ENCODE peak calls at places on chromosome 16, in four cellular contexts. P is CD8-positive, alpha-beta memory T cell; X is cardiac muscle cell; R is A549. N is an unnamed sample.
A peak's percentile ranks its signal among the peaks of the same experiment; 100 is the strongest.

GRCh38 chr16:25298165-25298872 is 40.7 kb upstream of the ZKSCAN2 start:
- DNase-seq in R (no peak), X (no peak), P (no peak), N (no peak)

GRCh38 chr16:46573008-46573833 is 48.0 kb downstream of the SHCBP1 start:
- DNase-seq in X (peak; percentile 14), R (peak; percentile 12), P (no peak), N (peak; percentile 34)

GRCh38 chr16:19245326-19245925 is 40.1 kb upstream of the CLEC19A start:
- DNase-seq in R (no peak), P (no peak), X (no peak), N (no peak)

GRCh38 chr16:1543085-1543896 is 9.8 kb downstream of the TMEM204 start:
- DNase-seq in P (no peak), X (peak; percentile 87), R (peak; percentile 51), N (peak; percentile 61)

GRCh38 chr16:23833960-23834685 is 1.7 kb upstream of the PRKCB start:
- DNase-seq in R (no peak), X (no peak), P (no peak), N (no peak)

GRCh38 chr16:64478258-64478906 is 643.5 kb downstream of the CDH11 start:
- DNase-seq in R (no peak), X (peak; percentile 71), P (no peak), N (peak; percentile 85)

GRCh38 chr16:67458121-67458641 is 22.8 kb downstream of the ATP6V0D1 start:
- DNase-seq in P (no peak), X (peak; percentile 33), R (no peak), N (no peak)

GRCh38 chr16:80158766-80159165 is 382.0 kb upstream of the DYNLRB2 start:
- DNase-seq in X (no peak), R (peak; percentile 12), P (no peak), N (peak; percentile 74)

GRCh38 chr16:11497329-11497805 is 89.4 kb downstream of the LITAF start:
- DNase-seq in P (no peak), R (peak; percentile 88), X (peak; percentile 65), N (peak; percentile 76)

GRCh38 chr16:53893731-53894435 is 189.9 kb downstream of the FTO start:
- DNase-seq in R (no peak), X (peak; percentile 55), P (no peak), N (peak; percentile 63)

GRCh38 chr16:56814537-56815432 is 50.2 kb upstream of the SLC12A3 start:
- DNase-seq in P (no peak), X (peak; percentile 17), R (peak; percentile 67), N (no peak)
- H3K4me3 ChIP-seq in P (no peak overlapping the region), X (no peak overlapping the region), R (peak overlapping the region; percentile 22), N (no peak overlapping the region)

GRCh38 chr16:85569039-85569614 is 44.0 kb upstream of the GSE1 start:
- DNase-seq in P (no peak), X (no peak), R (no peak), N (no peak)

GRCh38 chr16:85570735-85571562 is 42.2 kb upstream of the GSE1 start:
- DNase-seq in X (no peak), R (no peak), P (peak; percentile 78), N (no peak)

GRCh38 chr16:85568519-85568918 is 44.6 kb upstream of the GSE1 start:
- DNase-seq in R (no peak), X (no peak), P (no peak), N (no peak)

GRCh38 chr16:85570213-85570734 is 42.8 kb upstream of the GSE1 start:
- DNase-seq in P (peak; percentile 64), X (no peak), R (no peak), N (no peak)

DNA sequence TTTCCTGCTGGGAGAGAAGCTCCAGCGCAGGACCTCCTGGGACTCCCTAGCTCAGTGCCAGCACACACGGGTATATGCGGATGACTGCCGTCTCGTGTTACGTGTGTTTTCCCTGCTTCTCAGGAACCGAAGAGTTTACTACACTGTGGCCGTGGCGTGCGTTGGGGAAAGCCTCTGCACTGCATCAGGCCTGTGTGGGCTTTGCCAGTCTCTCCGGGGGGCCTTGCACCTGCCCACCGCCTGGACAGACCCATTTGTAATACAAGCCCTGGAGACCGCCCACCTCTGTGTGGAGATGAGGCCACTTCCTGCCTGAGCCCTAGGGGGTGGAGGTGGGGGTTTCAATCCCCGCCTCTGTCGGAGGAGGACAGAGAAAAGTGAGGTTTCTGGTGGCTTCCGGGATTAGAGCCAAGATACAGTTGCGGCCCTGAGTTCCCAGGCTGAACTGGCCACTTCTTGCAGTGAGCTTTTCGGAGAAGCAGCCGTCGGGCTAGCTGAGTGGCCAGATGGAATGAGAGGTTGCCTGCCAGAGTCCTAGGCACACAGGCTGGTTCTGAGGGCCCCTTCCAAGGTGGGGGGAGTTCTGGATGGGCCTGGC is 43.4 kb upstream of the GSE1 start:
- DNase-seq in R (no peak), P (peak; percentile 79), X (peak; percentile 82), N (peak; percentile 47)
- H3K4me3 ChIP-seq in R (no peak overlapping the region), P (peak overlapping the region; percentile 48), X (no peak overlapping the region), N (no peak overlapping the region)

GRCh38 chr16:70432304-70432799 is 6.5 kb downstream of the ST3GAL2 start:
- DNase-seq in R (no peak), P (no peak), X (peak; percentile 45), N (no peak)
- H3K4me3 ChIP-seq in R (no peak overlapping the region), P (no peak overlapping the region), X (no peak overlapping the region), N (no peak overlapping the region)

DNA sequence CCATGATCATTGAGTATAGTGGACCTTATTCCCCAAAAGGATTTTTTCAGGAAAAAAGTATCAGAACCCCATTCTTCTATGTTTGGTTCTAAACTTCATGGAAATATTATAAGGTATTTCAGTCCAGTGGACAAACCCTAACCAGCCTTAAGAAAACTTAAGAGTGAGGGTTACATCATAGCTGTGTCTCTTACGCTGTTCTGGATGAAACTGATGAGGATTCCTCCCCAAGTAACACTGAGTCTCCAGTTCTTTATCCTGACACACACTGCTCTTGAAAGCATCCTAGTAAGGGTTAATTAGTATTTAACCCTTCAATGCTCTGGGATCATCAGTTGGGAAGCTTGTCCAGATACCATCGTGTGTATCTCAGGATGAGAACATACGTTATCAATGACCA is 5.0 kb downstream of the LYRM1 start:
- DNase-seq in P (no peak), R (no peak), X (peak; percentile 59), N (no peak)
- H3K4me3 ChIP-seq in P (no peak overlapping the region), R (no peak overlapping the region), X (no peak overlapping the region), N (no peak overlapping the region)

DNA sequence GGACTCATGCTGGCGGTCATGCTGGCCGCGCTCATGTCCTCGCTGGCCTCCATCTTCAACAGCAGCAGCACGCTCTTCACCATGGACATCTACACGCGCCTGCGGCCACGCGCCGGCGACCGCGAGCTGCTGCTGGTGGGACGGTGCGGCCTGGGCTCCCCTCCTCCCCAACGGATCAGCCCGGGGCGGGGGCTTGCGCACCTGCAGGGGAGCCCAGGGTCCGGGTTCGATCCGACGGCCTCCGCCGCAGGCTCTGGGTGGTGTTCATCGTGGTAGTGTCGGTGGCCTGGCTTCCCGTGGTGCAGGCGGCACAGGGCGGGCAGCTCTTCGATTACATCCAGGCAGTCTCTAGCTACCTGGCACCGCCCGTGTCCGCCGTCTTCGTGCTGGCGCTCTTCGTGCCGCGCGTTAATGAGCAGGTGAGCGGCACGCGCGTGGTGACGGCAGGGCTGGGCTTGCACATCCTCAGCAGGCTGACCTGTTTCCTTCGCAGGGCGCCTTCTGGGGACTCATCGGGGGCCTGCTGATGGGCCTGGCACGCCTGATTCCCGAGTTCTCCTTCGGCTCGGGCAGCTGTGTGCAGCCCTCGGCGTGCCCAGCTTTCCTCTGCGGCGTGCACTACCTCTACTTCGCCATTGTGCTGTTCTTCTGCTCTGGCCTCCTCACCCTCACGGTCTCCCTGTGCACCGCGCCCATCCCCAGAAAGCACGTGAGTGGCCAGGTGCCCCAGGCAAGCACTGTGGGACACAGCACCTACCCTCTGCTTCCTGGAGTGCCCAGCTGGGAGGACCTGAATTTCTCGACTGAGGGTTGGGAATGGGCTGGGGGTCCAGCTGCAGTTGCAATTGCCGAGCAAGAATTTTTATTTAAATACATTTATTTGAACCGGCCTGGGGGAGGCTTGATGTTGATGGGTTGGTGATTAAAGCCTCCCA is 6.0 kb downstream of the SLC5A2 start:
- DNase-seq in X (peak; percentile 27), R (no peak), P (no peak), N (no peak)
- H3K4me3 ChIP-seq in X (no peak overlapping the region), R (no peak overlapping the region), P (no peak overlapping the region), N (no peak overlapping the region)

N was measured in AG10803.